ENCODE peak calls at places on chromosome 6, in five cellular contexts. One of them, this sample, is unnamed.

GRCh38 chr6:87815449-87815848 is 113.4 kb upstream of the AKIRIN2 start:
- DNase-seq in NCI-H510A treated with DMSO at 0.1 percent for 48 hours: no peak
- DNase-seq in tibial nerve: no peak
- DNase-seq in ovary: no peak
- DNase-seq in amniotic stem cell: no peak
- DNase-seq in this sample: no peak

GRCh38 chr6:75278474-75279077 is 6.0 kb downstream of the TMEM30A start:
- DNase-seq in NCI-H510A treated with DMSO at 0.1 percent for 48 hours: no peak
- DNase-seq in tibial nerve: no peak
- DNase-seq in ovary: no peak
- DNase-seq in amniotic stem cell: no peak
- DNase-seq in this sample: no peak

GRCh38 chr6:42369568-42369967 is 82.2 kb downstream of the TRERF1 start:
- DNase-seq in NCI-H510A treated with DMSO at 0.1 percent for 48 hours: no peak
- DNase-seq in tibial nerve: no peak
- DNase-seq in ovary: no peak
- DNase-seq in amniotic stem cell: no peak
- DNase-seq in this sample: no peak

GRCh38 chr6:121297699-121298098 is 36.6 kb downstream of the TBC1D32 start:
- DNase-seq in NCI-H510A treated with DMSO at 0.1 percent for 48 hours: no peak
- DNase-seq in tibial nerve: no peak
- DNase-seq in ovary: no peak
- DNase-seq in amniotic stem cell: no peak
- DNase-seq in this sample: no peak

GRCh38 chr6:12009904-12010634 is 2.0 kb upstream of the HIVEP1 start:
- DNase-seq in NCI-H510A treated with DMSO at 0.1 percent for 48 hours: no peak
- DNase-seq in tibial nerve: no peak
- DNase-seq in ovary: no peak
- DNase-seq in amniotic stem cell: no peak
- DNase-seq in this sample: no peak

GRCh38 chr6:166266336-166266735 is 41.9 kb downstream of the PRR18 start:
- DNase-seq in NCI-H510A treated with DMSO at 0.1 percent for 48 hours: no peak
- DNase-seq in tibial nerve: no peak
- DNase-seq in ovary: no peak
- DNase-seq in amniotic stem cell: no peak
- DNase-seq in this sample: no peak

GRCh38 chr6:105051941-105052471 is 95.1 kb downstream of the LIN28B start:
- DNase-seq in NCI-H510A treated with DMSO at 0.1 percent for 48 hours: no peak
- DNase-seq in tibial nerve: no peak
- DNase-seq in ovary: no peak
- DNase-seq in amniotic stem cell: no peak
- DNase-seq in this sample: no peak

GRCh38 chr6:19452495-19452894 is 384.7 kb upstream of the ID4 start:
- DNase-seq in NCI-H510A treated with DMSO at 0.1 percent for 48 hours: no peak
- DNase-seq in tibial nerve: no peak
- DNase-seq in ovary: no peak
- DNase-seq in amniotic stem cell: no peak
- DNase-seq in this sample: no peak

GRCh38 chr6:26577720-26578072 is 19.1 kb upstream of the ABT1 start:
- DNase-seq in NCI-H510A treated with DMSO at 0.1 percent for 48 hours: no peak
- DNase-seq in tibial nerve: no peak
- DNase-seq in ovary: no peak
- DNase-seq in amniotic stem cell: no peak
- DNase-seq in this sample: no peak

GRCh38 chr6:4637691-4638433 is 138.3 kb upstream of the CDYL start:
- DNase-seq in NCI-H510A treated with DMSO at 0.1 percent for 48 hours: no peak
- DNase-seq in tibial nerve: no peak
- DNase-seq in ovary: no peak
- DNase-seq in amniotic stem cell: peak; percentile 1
- DNase-seq in this sample: no peak

GRCh38 chr6:144710207-144710606 is 425.1 kb downstream of the UTRN start:
- DNase-seq in NCI-H510A treated with DMSO at 0.1 percent for 48 hours: no peak
- DNase-seq in tibial nerve: no peak
- DNase-seq in ovary: no peak
- DNase-seq in amniotic stem cell: peak; percentile 78
- DNase-seq in this sample: no peak

GRCh38 chr6:35019171-35019570 is 122.0 kb downstream of the TCP11 start:
- DNase-seq in NCI-H510A treated with DMSO at 0.1 percent for 48 hours: no peak
- DNase-seq in tibial nerve: no peak
- DNase-seq in ovary: no peak
- DNase-seq in amniotic stem cell: no peak
- DNase-seq in this sample: no peak

GRCh38 chr6:24378473-24379097 is 20.7 kb upstream of the DCDC2 start:
- DNase-seq in NCI-H510A treated with DMSO at 0.1 percent for 48 hours: no peak
- DNase-seq in tibial nerve: no peak
- DNase-seq in ovary: no peak
- DNase-seq in amniotic stem cell: no peak
- DNase-seq in this sample: no peak

GRCh38 chr6:135983720-135984343 is 132.3 kb downstream of the PDE7B start:
- DNase-seq in NCI-H510A treated with DMSO at 0.1 percent for 48 hours: no peak
- DNase-seq in tibial nerve: no peak
- DNase-seq in ovary: no peak
- DNase-seq in amniotic stem cell: no peak
- DNase-seq in this sample: no peak

GRCh38 chr6:110528051-110528929 is 51.9 kb upstream of the SLC22A16 start:
- DNase-seq in NCI-H510A treated with DMSO at 0.1 percent for 48 hours: peak; percentile 3
- DNase-seq in tibial nerve: peak; percentile 86
- DNase-seq in ovary: peak; percentile 60
- DNase-seq in amniotic stem cell: peak; percentile 68
- DNase-seq in this sample: peak; percentile 56

GRCh38 chr6:3770023-3770422 is 18.5 kb upstream of the PXDC1 start:
- DNase-seq in NCI-H510A treated with DMSO at 0.1 percent for 48 hours: no peak
- DNase-seq in tibial nerve: no peak
- DNase-seq in ovary: no peak
- DNase-seq in amniotic stem cell: no peak
- DNase-seq in this sample: no peak

GRCh38 chr6:5763407-5763806 is 243.3 kb downstream of the NRN1 start:
- DNase-seq in NCI-H510A treated with DMSO at 0.1 percent for 48 hours: no peak
- DNase-seq in tibial nerve: no peak
- DNase-seq in ovary: no peak
- DNase-seq in amniotic stem cell: no peak
- DNase-seq in this sample: no peak

GRCh38 chr6:2471474-2471873 is 226.1 kb upstream of the GMDS start:
- DNase-seq in NCI-H510A treated with DMSO at 0.1 percent for 48 hours: peak; percentile 60
- DNase-seq in tibial nerve: no peak
- DNase-seq in ovary: no peak
- DNase-seq in amniotic stem cell: no peak
- DNase-seq in this sample: no peak

GRCh38 chr6:6895929-6896328 is 211.8 kb upstream of the RREB1 start:
- DNase-seq in NCI-H510A treated with DMSO at 0.1 percent for 48 hours: no peak
- DNase-seq in tibial nerve: no peak
- DNase-seq in ovary: no peak
- DNase-seq in amniotic stem cell: no peak
- DNase-seq in this sample: no peak

GRCh38 chr6:108690326-108691000 is 129.7 kb downstream of the FOXO3 start:
- DNase-seq in NCI-H510A treated with DMSO at 0.1 percent for 48 hours: no peak
- DNase-seq in tibial nerve: no peak
- DNase-seq in ovary: no peak
- DNase-seq in amniotic stem cell: no peak
- DNase-seq in this sample: no peak

GRCh38 chr6:136288566-136289326 is 900 bp downstream of the BCLAF1 start:
- DNase-seq in NCI-H510A treated with DMSO at 0.1 percent for 48 hours: peak; percentile 27
- DNase-seq in tibial nerve: peak; percentile 71
- DNase-seq in ovary: peak; percentile 77
- DNase-seq in amniotic stem cell: peak; percentile 93
- DNase-seq in this sample: peak; percentile 87

GRCh38 chr6:130666796-130667195 is 160.4 kb upstream of the SMLR1 start:
- DNase-seq in NCI-H510A treated with DMSO at 0.1 percent for 48 hours: no peak
- DNase-seq in tibial nerve: no peak
- DNase-seq in ovary: no peak
- DNase-seq in amniotic stem cell: no peak
- DNase-seq in this sample: no peak

GRCh38 chr6:116580198-116580597 is 8.9 kb downstream of the RWDD1 start:
- DNase-seq in NCI-H510A treated with DMSO at 0.1 percent for 48 hours: no peak
- DNase-seq in tibial nerve: no peak
- DNase-seq in ovary: no peak
- DNase-seq in amniotic stem cell: no peak
- DNase-seq in this sample: no peak

GRCh38 chr6:36430351-36430750 is 12.3 kb downstream of the PXT1 start:
- DNase-seq in NCI-H510A treated with DMSO at 0.1 percent for 48 hours: no peak
- DNase-seq in tibial nerve: no peak
- DNase-seq in ovary: no peak
- DNase-seq in amniotic stem cell: no peak
- DNase-seq in this sample: no peak

GRCh38 chr6:29376003-29376402 is 912 bp upstream of the OR12D3 start:
- DNase-seq in NCI-H510A treated with DMSO at 0.1 percent for 48 hours: no peak
- DNase-seq in tibial nerve: no peak
- DNase-seq in ovary: no peak
- DNase-seq in amniotic stem cell: no peak
- DNase-seq in this sample: no peak

GRCh38 chr6:40486576-40486975 is 100.6 kb downstream of the LRFN2 start:
- DNase-seq in NCI-H510A treated with DMSO at 0.1 percent for 48 hours: no peak
- DNase-seq in tibial nerve: no peak
- DNase-seq in ovary: no peak
- DNase-seq in amniotic stem cell: no peak
- DNase-seq in this sample: no peak

GRCh38 chr6:109897025-109897424 is 81.1 kb upstream of the GPR6 start:
- DNase-seq in NCI-H510A treated with DMSO at 0.1 percent for 48 hours: no peak
- DNase-seq in tibial nerve: no peak
- DNase-seq in ovary: no peak
- DNase-seq in amniotic stem cell: no peak
- DNase-seq in this sample: no peak

GRCh38 chr6:15116889-15117288 is 129.0 kb upstream of the JARID2 start:
- DNase-seq in NCI-H510A treated with DMSO at 0.1 percent for 48 hours: no peak
- DNase-seq in tibial nerve: no peak
- DNase-seq in ovary: no peak
- DNase-seq in amniotic stem cell: no peak
- DNase-seq in this sample: no peak

GRCh38 chr6:141452354-141452686 is 680.4 kb upstream of the GJE1 start:
- DNase-seq in NCI-H510A treated with DMSO at 0.1 percent for 48 hours: peak; percentile 1
- DNase-seq in tibial nerve: no peak
- DNase-seq in ovary: no peak
- DNase-seq in amniotic stem cell: no peak
- DNase-seq in this sample: no peak

GRCh38 chr6:25254671-25255070 is 24.5 kb upstream of the CARMIL1 start:
- DNase-seq in NCI-H510A treated with DMSO at 0.1 percent for 48 hours: no peak
- DNase-seq in tibial nerve: no peak
- DNase-seq in ovary: no peak
- DNase-seq in amniotic stem cell: no peak
- DNase-seq in this sample: no peak

GRCh38 chr6:56220078-56220477 is 27.3 kb downstream of the COL21A1 start:
- DNase-seq in NCI-H510A treated with DMSO at 0.1 percent for 48 hours: no peak
- DNase-seq in tibial nerve: no peak
- DNase-seq in ovary: no peak
- DNase-seq in amniotic stem cell: no peak
- DNase-seq in this sample: no peak

This sample was measured in tibial artery.